ENCODE peak calls at places on chromosome 1, in seven cellular contexts. C is GM12878, D is K562, X is SK-N-SH, I is H1, N is HepG2, F is HCT116. P is an unnamed sample.

GRCh38 chr1:164611754-164612642 is 53.0 kb downstream of the PBX1 start:
- DNase-seq in X (peak; percentile 16), I (no peak), F (peak; percentile 71), D (no peak), N (peak; percentile 90), C (no peak), P (peak; percentile 71)

GRCh38 chr1:156748670-156749428 is 2.6 kb downstream of the HDGF start:
- DNase-seq in N (peak; percentile 50), I (no peak), D (no peak), C (no peak), X (no peak), F (no peak), P (peak; percentile 89)

GRCh38 chr1:64328195-64328594 is 124.8 kb downstream of the UBE2U start:
- DNase-seq in F (no peak), D (no peak), I (no peak), C (no peak), X (no peak), N (no peak), P (no peak)

GRCh38 chr1:237677979-237678378 is 212.7 kb downstream of the ZP4 start:
- DNase-seq in D (no peak), F (no peak), I (no peak), N (no peak), X (peak; percentile 21), C (no peak), P (peak; percentile 67)

GRCh38 chr1:65003316-65003664 is 36.9 kb upstream of the JAK1 start:
- DNase-seq in X (no peak), D (no peak), I (no peak), F (no peak), C (no peak), N (no peak), P (no peak)

GRCh38 chr1:147771216-147772125 is 11.1 kb upstream of the GJA5 start:
- DNase-seq in D (no peak), I (no peak), X (no peak), N (no peak), F (no peak), C (no peak), P (no peak)

GRCh38 chr1:30418426-30419245 is 304.7 kb downstream of the MATN1 start:
- DNase-seq in C (no peak), X (no peak), N (no peak), D (no peak), F (no peak), I (no peak), P (peak; percentile 52)

GRCh38 chr1:10779201-10779600 is 17.2 kb downstream of the CASZ1 start:
- DNase-seq in N (no peak), X (no peak), D (no peak), I (no peak), C (no peak), F (peak; percentile 83), P (no peak)

GRCh38 chr1:45305231-45305630 is 21.5 kb upstream of the HPDL start:
- DNase-seq in D (no peak), F (no peak), N (no peak), X (no peak), I (no peak), C (no peak), P (no peak)

GRCh38 chr1:182147136-182147815 is 85.8 kb upstream of the ZNF648 start:
- DNase-seq in D (no peak), F (no peak), N (no peak), C (peak; percentile 60), X (no peak), I (no peak), P (no peak)

GRCh38 chr1:19273106-19273843 is 15.3 kb downstream of the AKR7A3 start:
- DNase-seq in C (no peak), D (no peak), I (no peak), X (no peak), N (no peak), F (no peak), P (no peak)

GRCh38 chr1:234014208-234014607 is 109.7 kb downstream of the SLC35F3 start:
- DNase-seq in F (no peak), I (no peak), D (no peak), N (no peak), C (no peak), X (no peak), P (no peak)

GRCh38 chr1:2087766-2088165 is 37.6 kb downstream of the PRKCZ start:
- DNase-seq in D (no peak), F (no peak), C (no peak), I (no peak), X (no peak), N (no peak), P (no peak)

GRCh38 chr1:18234790-18235242 is 127.2 kb downstream of the IGSF21 start:
- DNase-seq in X (peak; percentile 81), C (no peak), N (peak; percentile 51), I (peak; percentile 57), D (peak; percentile 91), F (peak; percentile 73), P (peak; percentile 51)

GRCh38 chr1:89104687-89105086 is 21.2 kb downstream of the GBP2 start:
- DNase-seq in F (no peak), X (no peak), N (no peak), I (no peak), D (peak; percentile 32), C (no peak), P (no peak)

GRCh38 chr1:5731110-5731423 is 261.2 kb downstream of the NPHP4 start:
- DNase-seq in F (no peak), I (no peak), X (no peak), N (no peak), D (no peak), C (no peak), P (no peak)

GRCh38 chr1:198232407-198232806 is 75.6 kb downstream of the NEK7 start:
- DNase-seq in I (no peak), C (no peak), X (no peak), D (no peak), F (no peak), N (no peak), P (no peak)

GRCh38 chr1:81118550-81118949 is 682.2 kb upstream of the ADGRL2 start:
- DNase-seq in F (no peak), D (no peak), C (no peak), I (no peak), N (no peak), X (no peak), P (no peak)

GRCh38 chr1:169812131-169812530 is 17.4 kb upstream of the METTL18 start:
- DNase-seq in N (no peak), X (no peak), F (no peak), I (no peak), D (no peak), C (no peak), P (no peak)

GRCh38 chr1:169814265-169814664 is 19.6 kb upstream of the METTL18 start:
- DNase-seq in C (no peak), X (no peak), I (no peak), D (no peak), F (no peak), N (no peak), P (no peak)

GRCh38 chr1:169804941-169805340 is 10.2 kb upstream of the METTL18 start:
- DNase-seq in D (no peak), N (no peak), I (no peak), C (no peak), F (no peak), X (no peak), P (no peak)

DNA sequence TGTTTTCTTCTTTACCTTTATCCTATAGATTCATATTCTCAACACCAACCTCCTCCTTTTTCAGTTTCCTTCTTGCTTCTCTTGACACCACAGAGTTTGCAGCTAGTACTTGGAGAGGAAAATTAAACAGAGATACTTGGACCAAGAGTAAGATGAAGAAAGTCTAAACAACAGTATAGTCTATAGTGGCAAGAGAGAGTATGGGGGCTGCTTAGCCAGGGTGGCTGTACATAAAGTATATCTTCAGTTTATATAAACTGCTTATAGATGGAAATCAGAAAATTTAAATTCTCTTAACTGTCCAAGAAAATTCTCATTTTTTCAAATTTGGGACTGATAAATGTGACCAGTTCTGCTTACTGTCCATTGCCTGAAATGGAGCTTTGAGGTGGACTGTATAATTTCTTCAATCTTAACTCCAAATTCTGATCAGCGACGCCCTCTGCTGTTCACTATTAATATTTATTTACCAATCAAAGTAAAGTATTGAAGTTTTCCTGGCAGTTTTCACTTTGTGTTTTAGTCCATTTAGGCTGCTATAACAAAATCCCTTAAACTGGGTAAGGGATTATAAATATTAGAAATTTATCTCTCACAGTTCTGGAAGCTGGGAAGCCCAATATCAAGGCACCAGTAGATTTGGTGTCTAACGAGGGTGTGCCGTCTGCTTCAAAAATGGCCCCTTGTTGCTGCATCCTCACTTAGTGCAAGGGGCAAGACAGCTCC is 14.8 kb upstream of the METTL18 start:
- DNase-seq in I (no peak), C (no peak), N (peak; percentile 29), F (peak; percentile 21), D (peak; percentile 46), X (peak; percentile 39), P (peak; percentile 64)
- TF ChIP-seq JUND in I (no peak), C (no peak), N (no peak), F (no peak), D (no peak), X (no peak), P (no peak)

GRCh38 chr1:193312432-193312831 is 126.0 kb upstream of the B3GALT2 start:
- DNase-seq in C (no peak), N (no peak), D (no peak), X (no peak), F (no peak), I (no peak), P (no peak)
- TF ChIP-seq JUND in C (no peak), N (no peak), D (no peak), X (no peak), F (no peak), I (no peak), P (no peak)

DNA sequence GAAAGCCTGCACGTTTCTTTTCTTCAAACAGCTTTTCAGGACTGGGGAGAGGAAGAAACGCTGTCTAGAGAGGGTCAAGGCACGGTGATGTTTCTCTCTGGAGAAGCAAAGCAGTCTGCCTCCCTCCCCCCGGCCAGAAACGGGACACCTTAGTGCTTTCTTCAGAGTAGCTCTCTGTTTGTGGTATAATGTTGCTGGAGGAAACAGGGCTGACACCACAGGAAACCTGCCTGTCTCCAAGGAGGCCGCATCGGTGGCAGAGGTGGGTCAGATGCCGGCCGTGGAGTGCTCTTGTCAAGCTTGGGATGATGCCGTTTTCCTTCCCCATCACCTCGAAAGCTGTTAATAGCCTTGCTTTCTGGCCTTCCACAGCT is 139.4 kb downstream of the DHRS3 start:
- DNase-seq in I (no peak), X (no peak), F (no peak), D (peak; percentile 47), N (no peak), C (no peak), P (no peak)
- TF ChIP-seq JUND in I (no peak), X (no peak), F (no peak), D (no peak), N (no peak), C (no peak), P (no peak)

GRCh38 chr1:6823822-6824221 is 38.6 kb downstream of the CAMTA1 start:
- DNase-seq in D (no peak), I (no peak), C (no peak), N (no peak), F (no peak), X (no peak), P (no peak)

GRCh38 chr1:6822530-6823359 is 37.5 kb downstream of the CAMTA1 start:
- DNase-seq in F (no peak), I (no peak), N (peak; percentile 80), C (peak; percentile 53), X (no peak), D (no peak), P (no peak)

GRCh38 chr1:6827081-6827480 is 41.8 kb downstream of the CAMTA1 start:
- DNase-seq in N (no peak), C (no peak), X (no peak), I (no peak), F (no peak), D (no peak), P (no peak)

GRCh38 chr1:6824665-6825368 is 39.6 kb downstream of the CAMTA1 start:
- DNase-seq in D (no peak), F (no peak), I (no peak), X (no peak), N (no peak), C (no peak), P (no peak)

GRCh38 chr1:6825828-6826227 is 40.6 kb downstream of the CAMTA1 start:
- DNase-seq in N (no peak), C (no peak), D (no peak), F (no peak), X (no peak), I (no peak), P (no peak)
- TF ChIP-seq JUND in N (no peak), C (no peak), D (no peak), F (no peak), X (no peak), I (no peak), P (no peak)

P was measured in T47D.